ENCODE peak calls at places on chromosomes 6 and 20, in four cellular contexts. Q is adipocyte, I is sciatic nerve, D is NCI-H1105. M is an unnamed sample.

GRCh38 chr6:46170357-46171289 is at the start of gene ENPP5:
- DNase-seq in I (peak; percentile 73), D (peak; percentile 98), Q (peak; percentile 7), M (no peak)

GRCh38 chr6:153131037-153131981 is at the start of gene RGS17:
- DNase-seq in D (peak; percentile 79), I (peak; percentile 75), Q (peak; percentile 87), M (peak; percentile 46)

GRCh38 chr20:3446779-3447178 is 24.0 kb upstream of the ATRN start:
- DNase-seq in D (no peak), Q (no peak), I (no peak), M (no peak)

GRCh38 chr6:130313206-130313605 is 52.6 kb upstream of the TMEM200A start:
- DNase-seq in I (no peak), D (no peak), Q (no peak), M (no peak)

GRCh38 chr6:31058128-31058894 is 48.0 kb downstream of the MUC22 start:
- DNase-seq in I (no peak), Q (peak; percentile 89), D (no peak), M (no peak)

GRCh38 chr20:49381558-49382493 is 100.6 kb downstream of the KCNB1 start:
- DNase-seq in I (peak; percentile 89), Q (peak; percentile 48), D (peak; percentile 91), M (peak; percentile 93)

GRCh38 chr6:17886891-17887290 is 100.5 kb downstream of the KIF13A start:
- DNase-seq in Q (no peak), I (no peak), D (no peak), M (peak; percentile 61)

GRCh38 chr20:59242714-59243626 is 57.4 kb upstream of the EDN3 start:
- DNase-seq in D (no peak), Q (no peak), I (no peak), M (no peak)

GRCh38 chr6:98877250-98877649 is 42.9 kb downstream of the POU3F2 start:
- DNase-seq in I (no peak), D (no peak), Q (peak; percentile 65), M (no peak)

GRCh38 chr6:138402833-138403187 is 1.2 kb upstream of the HEBP2 start:
- DNase-seq in I (no peak), Q (no peak), D (no peak), M (no peak)

M was measured in NCI-H1694.